ENCODE peak calls at places on chromosomes 12 and 14, in five cellular contexts. V is adrenal gland, E is HCT116, S is spleen, I is heart left ventricle. Y is an unnamed sample.

GRCh38 chr14:52377940-52378339 is 63.8 kb downstream of the PTGER2 start:
- DNase-seq in V (no peak), E (no peak), S (no peak), I (no peak), Y (no peak)

GRCh38 chr14:49598479-49599301 is at the start of gene LRR1:
- DNase-seq in V (peak; percentile 85), E (peak; percentile 69), S (peak; percentile 98), I (peak; percentile 82), Y (peak; percentile 41)

GRCh38 chr14:72291908-72292688 is 359.9 kb downstream of the RGS6 start:
- DNase-seq in V (peak; percentile 20), E (peak; percentile 15), S (no peak), I (peak; percentile 16), Y (no peak)

GRCh38 chr14:105647784-105648608 is 121.6 kb downstream of the TMEM121 start:
- DNase-seq in V (no peak), E (no peak), S (peak; percentile 78), I (no peak), Y (no peak)

GRCh38 chr12:77742631-77743030 is 88.1 kb upstream of the NAV3 start:
- DNase-seq in V (no peak), E (no peak), S (no peak), I (no peak), Y (no peak)

GRCh38 chr12:9910716-9911421 is 21.3 kb downstream of the CLEC2A start:
- DNase-seq in V (no peak), E (no peak), S (no peak), I (no peak), Y (no peak)

GRCh38 chr14:68952544-68953535 is 26.3 kb downstream of the ACTN1 start:
- DNase-seq in V (no peak), E (no peak), S (peak; percentile 57), I (peak; percentile 72), Y (no peak)

GRCh38 chr14:20609215-20610001 is 18.2 kb upstream of the RNASE12 start:
- DNase-seq in V (peak; percentile 83), E (peak; percentile 84), S (peak; percentile 88), I (peak; percentile 66), Y (no peak)

GRCh38 chr12:80857311-80857710 is 80.4 kb downstream of the LIN7A start:
- DNase-seq in V (no peak), E (no peak), S (no peak), I (no peak), Y (no peak)

GRCh38 chr12:89969098-89969497 is 260.5 kb upstream of the ATP2B1 start:
- DNase-seq in V (no peak), E (no peak), S (no peak), I (no peak), Y (no peak)

GRCh38 chr14:52850520-52850919 is 59.1 kb upstream of the GNPNAT1 start:
- DNase-seq in V (no peak), E (no peak), S (no peak), I (no peak), Y (no peak)

GRCh38 chr12:47686645-47687240 is 19.1 kb downstream of the RPAP3 start:
- DNase-seq in V (peak; percentile 26), E (peak; percentile 18), S (no peak), I (no peak), Y (no peak)

GRCh38 chr14:91380610-91381371 is 36.8 kb downstream of the CCDC88C start:
- DNase-seq in V (no peak), E (no peak), S (no peak), I (peak; percentile 70), Y (no peak)

GRCh38 chr12:6772331-6772695 is at the start of gene LAG3:
- DNase-seq in V (no peak), E (no peak), S (no peak), I (no peak), Y (no peak)

GRCh38 chr12:119180380-119181040 is 1.8 kb downstream of the HSPB8 start:
- DNase-seq in V (peak; percentile 8), E (no peak), S (peak; percentile 76), I (no peak), Y (no peak)

GRCh38 chr14:28772613-28773012 is 6.0 kb downstream of the FOXG1 start:
- DNase-seq in V (no peak), E (no peak), S (no peak), I (no peak), Y (no peak)

GRCh38 chr14:87837306-87837705 is 155.7 kb downstream of the GALC start:
- DNase-seq in V (no peak), E (no peak), S (no peak), I (no peak), Y (no peak)

GRCh38 chr14:101600336-101600890 is 39.1 kb downstream of the DIO3 start:
- DNase-seq in V (no peak), E (no peak), S (peak; percentile 38), I (no peak), Y (no peak)

GRCh38 chr14:99728981-99729451 is 44.9 kb downstream of the CYP46A1 start:
- DNase-seq in V (no peak), E (no peak), S (peak; percentile 48), I (no peak), Y (no peak)

GRCh38 chr12:88552672-88553079 is 27.6 kb downstream of the KITLG start:
- DNase-seq in V (no peak), E (no peak), S (no peak), I (no peak), Y (no peak)

GRCh38 chr14:30443368-30444007 is 115.5 kb upstream of the G2E3 start:
- DNase-seq in V (peak; percentile 14), E (peak; percentile 16), S (no peak), I (no peak), Y (no peak)

GRCh38 chr12:120394483-120395367 is 25.8 kb upstream of the MSI1 start:
- DNase-seq in V (peak; percentile 21), E (no peak), S (no peak), I (no peak), Y (no peak)

GRCh38 chr12:57821474-57822214 is 3.1 kb upstream of the AVIL start:
- DNase-seq in V (no peak), E (no peak), S (peak; percentile 45), I (no peak), Y (no peak)

GRCh38 chr12:52360663-52361271 is 6.5 kb downstream of the KRT85 start:
- DNase-seq in V (no peak), E (no peak), S (peak; percentile 70), I (no peak), Y (no peak)

GRCh38 chr14:78075610-78076277 is 94.4 kb upstream of the NRXN3 start:
- DNase-seq in V (no peak), E (no peak), S (no peak), I (peak; percentile 41), Y (no peak)

GRCh38 chr14:76773188-76773885 is 12.1 kb downstream of the VASH1 start:
- DNase-seq in V (peak; percentile 94), E (no peak), S (peak; percentile 77), I (peak; percentile 76), Y (no peak)

GRCh38 chr12:52019123-52019770 is 12.5 kb downstream of the TAMALIN start:
- DNase-seq in V (no peak), E (no peak), S (no peak), I (no peak), Y (no peak)

GRCh38 chr12:105814283-105814682 is 324.5 kb downstream of the NUAK1 start:
- DNase-seq in V (no peak), E (no peak), S (no peak), I (no peak), Y (no peak)

GRCh38 chr14:75334191-75335051 is 55.8 kb downstream of the FOS start:
- DNase-seq in V (peak; percentile 71), E (no peak), S (peak; percentile 90), I (peak; percentile 37), Y (no peak)

GRCh38 chr12:46661161-46661845 is 164.5 kb downstream of the SLC38A4 start:
- DNase-seq in V (peak; percentile 52), E (peak; percentile 71), S (no peak), I (peak; percentile 24), Y (no peak)
- H3K4me3 ChIP-seq in V (no peak overlapping the region), E (no peak overlapping the region), S (peak overlapping the region; percentile 13), I (no peak overlapping the region), Y (no peak overlapping the region)

DNA sequence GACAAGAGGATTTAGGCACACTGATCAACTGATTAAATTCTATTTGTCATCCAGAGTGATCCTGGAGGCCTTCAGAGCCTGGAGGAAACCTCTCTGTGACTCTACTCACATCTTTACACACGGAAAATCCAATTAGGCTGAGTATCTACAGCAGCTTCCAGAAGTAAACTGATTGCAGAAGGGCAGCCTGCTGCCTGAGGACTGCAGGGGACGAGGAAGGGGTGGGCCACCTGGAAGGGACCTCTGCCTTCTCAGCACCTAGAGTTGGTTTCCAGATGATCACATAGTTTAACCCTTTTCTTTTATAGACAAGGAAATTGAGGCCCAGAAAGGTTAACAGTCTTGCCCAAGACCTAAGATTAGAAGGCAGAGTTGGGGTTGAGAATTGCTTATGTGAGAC is 206.1 kb downstream of the DAD1 start:
- DNase-seq in V (no peak), E (no peak), S (no peak), I (no peak), Y (no peak)
- TF ChIP-seq POLR2A in V (no peak), E (no peak), S (no peak), I (no peak), Y (no peak)

DNA sequence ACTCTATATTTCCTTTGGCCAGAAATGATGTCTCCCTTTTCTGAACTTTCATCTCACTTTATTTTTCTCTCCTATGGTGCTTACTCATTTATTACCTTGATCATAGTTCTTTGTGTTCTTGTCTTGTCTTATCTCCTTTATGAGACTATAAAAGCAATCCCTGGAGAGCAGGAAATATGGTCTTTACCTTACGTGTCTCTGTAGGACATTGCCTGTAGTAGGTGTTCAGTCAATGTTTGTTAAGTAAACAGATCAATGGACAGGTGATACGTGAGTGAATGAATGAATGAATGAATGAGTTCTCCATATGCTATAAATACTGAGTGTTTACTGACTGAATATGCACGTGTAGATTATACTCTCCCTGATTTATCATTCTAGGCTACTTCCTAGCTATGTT is 193.7 kb upstream of the HMGA2 start:
- DNase-seq in V (no peak), E (no peak), S (no peak), I (no peak), Y (no peak)
- H3K4me1 ChIP-seq in V (no peaks in the 10 kb centered on the region), E (peaks cover 59% of the 10 kb centered on the region), S (no peaks in the 10 kb centered on the region), I (no peaks in the 10 kb centered on the region), Y (peaks cover 32% of the 10 kb centered on the region)

DNA sequence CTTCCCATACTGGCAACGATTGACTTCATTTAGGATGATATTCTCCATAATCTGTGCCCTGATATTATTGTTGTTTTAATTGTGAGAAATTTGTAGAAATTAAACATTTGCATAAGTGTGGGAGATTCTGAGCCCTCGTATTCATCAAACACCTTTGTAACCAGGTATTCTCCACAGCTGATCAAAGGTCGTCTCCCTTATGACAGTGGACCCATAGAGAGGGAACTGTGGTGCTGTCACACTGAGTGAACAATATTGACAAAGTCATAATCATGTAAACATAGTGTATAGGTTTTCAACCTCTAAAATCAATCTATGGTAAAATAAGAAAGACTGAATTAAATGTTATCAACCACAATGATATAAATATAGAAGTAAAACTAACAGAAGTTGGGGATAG is 14.9 kb upstream of the PLEKHG3 start:
- DNase-seq in V (no peak), E (no peak), S (no peak), I (no peak), Y (no peak)
- H3K4me3 ChIP-seq in V (no peak overlapping the region), E (no peak overlapping the region), S (no peak overlapping the region), I (no peak overlapping the region), Y (no peak overlapping the region)